ENCODE peak calls at places on chromosomes 2 and 18, in six cellular contexts. One of them, this sample, is unnamed.

GRCh38 chr2:181660181-181660580 is 3.3 kb upstream of the CERKL start:
- DNase-seq in AG09319: no peak
- DNase-seq in keratinocyte: no peak
- DNase-seq in A673: no peak
- DNase-seq in activated B cell treated with CpG ODN at 0.5 μM for 24 hours: no peak
- DNase-seq in fibroblast of villous mesenchyme: no peak
- DNase-seq in this sample: no peak

GRCh38 chr2:148517296-148517695 is 127.3 kb upstream of the EPC2 start:
- DNase-seq in AG09319: no peak
- DNase-seq in keratinocyte: no peak
- DNase-seq in A673: no peak
- DNase-seq in activated B cell treated with CpG ODN at 0.5 μM for 24 hours: no peak
- DNase-seq in fibroblast of villous mesenchyme: no peak
- DNase-seq in this sample: no peak

GRCh38 chr2:96564563-96564962 is 28.0 kb downstream of the ARID5A start:
- DNase-seq in AG09319: no peak
- DNase-seq in keratinocyte: no peak
- DNase-seq in A673: no peak
- DNase-seq in activated B cell treated with CpG ODN at 0.5 μM for 24 hours: no peak
- DNase-seq in fibroblast of villous mesenchyme: no peak
- DNase-seq in this sample: no peak

GRCh38 chr18:50099725-50100414 is 95.1 kb downstream of the MYO5B start:
- DNase-seq in AG09319: no peak
- DNase-seq in keratinocyte: no peak
- DNase-seq in A673: no peak
- DNase-seq in activated B cell treated with CpG ODN at 0.5 μM for 24 hours: no peak
- DNase-seq in fibroblast of villous mesenchyme: peak; percentile 56
- DNase-seq in this sample: no peak

GRCh38 chr2:148930046-148930775 is 55.2 kb downstream of the KIF5C start:
- DNase-seq in AG09319: no peak
- DNase-seq in keratinocyte: no peak
- DNase-seq in A673: peak; percentile 87
- DNase-seq in activated B cell treated with CpG ODN at 0.5 μM for 24 hours: no peak
- DNase-seq in fibroblast of villous mesenchyme: peak; percentile 24
- DNase-seq in this sample: no peak

GRCh38 chr18:21513292-21513691 is 87.2 kb downstream of the ESCO1 start:
- DNase-seq in AG09319: no peak
- DNase-seq in keratinocyte: no peak
- DNase-seq in A673: no peak
- DNase-seq in activated B cell treated with CpG ODN at 0.5 μM for 24 hours: no peak
- DNase-seq in fibroblast of villous mesenchyme: peak; percentile 14
- DNase-seq in this sample: no peak

GRCh38 chr2:30484995-30485394 is 37.9 kb downstream of the LCLAT1 start:
- DNase-seq in AG09319: no peak
- DNase-seq in keratinocyte: no peak
- DNase-seq in A673: no peak
- DNase-seq in activated B cell treated with CpG ODN at 0.5 μM for 24 hours: no peak
- DNase-seq in fibroblast of villous mesenchyme: no peak
- DNase-seq in this sample: no peak

GRCh38 chr2:222946700-222947278 is 86.0 kb downstream of the ACSL3 start:
- DNase-seq in AG09319: no peak
- DNase-seq in keratinocyte: no peak
- DNase-seq in A673: no peak
- DNase-seq in activated B cell treated with CpG ODN at 0.5 μM for 24 hours: no peak
- DNase-seq in fibroblast of villous mesenchyme: peak; percentile 11
- DNase-seq in this sample: no peak

GRCh38 chr2:6723865-6724571 is 141.7 kb downstream of the CMPK2 start:
- DNase-seq in AG09319: no peak
- DNase-seq in keratinocyte: no peak
- DNase-seq in A673: peak; percentile 5
- DNase-seq in activated B cell treated with CpG ODN at 0.5 μM for 24 hours: no peak
- DNase-seq in fibroblast of villous mesenchyme: no peak
- DNase-seq in this sample: no peak

GRCh38 chr2:236667526-236667925 is 97.9 kb downstream of the ACKR3 start:
- DNase-seq in AG09319: no peak
- DNase-seq in keratinocyte: no peak
- DNase-seq in A673: no peak
- DNase-seq in activated B cell treated with CpG ODN at 0.5 μM for 24 hours: no peak
- DNase-seq in fibroblast of villous mesenchyme: no peak
- DNase-seq in this sample: no peak

GRCh38 chr18:48867978-48868377 is 82.8 kb downstream of the SMAD7 start:
- DNase-seq in AG09319: no peak
- DNase-seq in keratinocyte: no peak
- DNase-seq in A673: no peak
- DNase-seq in activated B cell treated with CpG ODN at 0.5 μM for 24 hours: no peak
- DNase-seq in fibroblast of villous mesenchyme: no peak
- DNase-seq in this sample: no peak

GRCh38 chr2:144414324-144414845 is 105.5 kb downstream of the ZEB2 start:
- DNase-seq in AG09319: peak; percentile 82
- DNase-seq in keratinocyte: peak; percentile 5
- DNase-seq in A673: no peak
- DNase-seq in activated B cell treated with CpG ODN at 0.5 μM for 24 hours: no peak
- DNase-seq in fibroblast of villous mesenchyme: peak; percentile 98
- DNase-seq in this sample: no peak

GRCh38 chr2:175981546-175981945 is 20.5 kb downstream of the LNPK start:
- DNase-seq in AG09319: no peak
- DNase-seq in keratinocyte: no peak
- DNase-seq in A673: no peak
- DNase-seq in activated B cell treated with CpG ODN at 0.5 μM for 24 hours: no peak
- DNase-seq in fibroblast of villous mesenchyme: no peak
- DNase-seq in this sample: no peak

GRCh38 chr2:160970052-160970846 is 190.0 kb upstream of the TANK start:
- DNase-seq in AG09319: peak; percentile 77
- DNase-seq in keratinocyte: no peak
- DNase-seq in A673: peak; percentile 84
- DNase-seq in activated B cell treated with CpG ODN at 0.5 μM for 24 hours: no peak
- DNase-seq in fibroblast of villous mesenchyme: peak; percentile 85
- DNase-seq in this sample: no peak

GRCh38 chr18:45733535-45733934 is 9.6 kb downstream of the SLC14A1 start:
- DNase-seq in AG09319: no peak
- DNase-seq in keratinocyte: no peak
- DNase-seq in A673: no peak
- DNase-seq in activated B cell treated with CpG ODN at 0.5 μM for 24 hours: no peak
- DNase-seq in fibroblast of villous mesenchyme: no peak
- DNase-seq in this sample: no peak
- TF ChIP-seq CTCF in AG09319: no peak
- TF ChIP-seq CTCF in keratinocyte: peak; percentile 18
- TF ChIP-seq CTCF in A673: no peak
- TF ChIP-seq CTCF in activated B cell treated with CpG ODN at 0.5 μM for 24 hours: no peak
- TF ChIP-seq CTCF in fibroblast of villous mesenchyme: no peak
- TF ChIP-seq CTCF in this sample: no peak

GRCh38 chr2:208033701-208034502 is 8.6 kb upstream of the PLEKHM3 start:
- DNase-seq in AG09319: no peak
- DNase-seq in keratinocyte: no peak
- DNase-seq in A673: peak; percentile 26
- DNase-seq in activated B cell treated with CpG ODN at 0.5 μM for 24 hours: no peak
- DNase-seq in fibroblast of villous mesenchyme: peak; percentile 47
- DNase-seq in this sample: no peak
- TF ChIP-seq CTCF in AG09319: peak; percentile 4
- TF ChIP-seq CTCF in keratinocyte: peak; percentile 77
- TF ChIP-seq CTCF in A673: peak; percentile 48
- TF ChIP-seq CTCF in activated B cell treated with CpG ODN at 0.5 μM for 24 hours: no peak
- TF ChIP-seq CTCF in fibroblast of villous mesenchyme: peak; percentile 28
- TF ChIP-seq CTCF in this sample: peak; percentile 41

DNA sequence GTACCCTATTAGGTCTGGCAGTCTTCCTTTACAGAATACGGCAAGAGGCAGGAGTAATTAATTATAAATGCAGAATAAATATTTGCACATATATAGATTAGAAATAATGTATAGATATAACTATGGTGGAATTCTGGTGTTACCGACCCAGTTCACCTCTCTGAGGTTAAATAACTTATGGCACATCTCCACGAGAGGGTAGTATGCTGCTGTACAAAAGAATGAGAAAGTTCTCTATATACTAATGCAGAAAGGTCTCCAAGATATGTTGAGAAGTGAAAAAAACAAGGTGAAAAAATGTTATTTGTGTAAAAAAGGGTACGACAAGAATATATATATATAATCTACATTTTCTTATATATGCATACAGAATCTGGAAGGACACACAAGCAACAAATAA is 40.8 kb downstream of the MC2R start:
- DNase-seq in AG09319: no peak
- DNase-seq in keratinocyte: no peak
- DNase-seq in A673: no peak
- DNase-seq in activated B cell treated with CpG ODN at 0.5 μM for 24 hours: no peak
- DNase-seq in fibroblast of villous mesenchyme: no peak
- DNase-seq in this sample: no peak
- TF ChIP-seq CTCF in AG09319: no peak
- TF ChIP-seq CTCF in keratinocyte: no peak
- TF ChIP-seq CTCF in A673: no peak
- TF ChIP-seq CTCF in activated B cell treated with CpG ODN at 0.5 μM for 24 hours: no peak
- TF ChIP-seq CTCF in fibroblast of villous mesenchyme: no peak
- TF ChIP-seq CTCF in this sample: no peak

DNA sequence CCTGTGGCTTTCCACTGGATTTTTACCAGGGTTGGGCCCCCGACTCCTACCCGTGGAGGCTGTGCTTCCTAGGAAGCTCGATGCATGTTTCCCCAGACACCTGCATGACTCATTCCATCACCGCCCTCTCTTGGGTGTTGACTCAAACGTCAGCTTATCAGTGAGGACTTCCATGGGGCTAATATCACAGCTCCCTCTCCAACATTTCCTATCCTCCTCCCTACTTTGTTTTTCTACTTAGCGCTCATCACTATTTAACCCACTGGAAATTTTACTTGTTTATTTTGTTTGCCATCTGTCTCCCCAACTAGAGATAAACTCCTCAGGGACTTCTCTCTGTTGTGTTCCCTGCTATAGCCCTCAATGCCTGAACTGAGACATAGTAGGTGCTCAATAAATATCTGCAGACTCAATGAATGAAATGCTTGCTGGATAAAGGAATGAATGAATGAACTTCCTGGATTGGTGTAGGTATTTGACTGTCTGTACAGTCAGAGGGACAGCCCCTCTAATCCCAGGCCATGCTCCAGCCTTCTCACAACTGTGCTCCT is 89.7 kb upstream of the MSH2 start:
- DNase-seq in AG09319: no peak
- DNase-seq in keratinocyte: peak; percentile 17
- DNase-seq in A673: no peak
- DNase-seq in activated B cell treated with CpG ODN at 0.5 μM for 24 hours: no peak
- DNase-seq in fibroblast of villous mesenchyme: peak; percentile 33
- DNase-seq in this sample: no peak
- TF ChIP-seq CTCF in AG09319: no peak
- TF ChIP-seq CTCF in keratinocyte: peak; percentile 55
- TF ChIP-seq CTCF in A673: no peak
- TF ChIP-seq CTCF in activated B cell treated with CpG ODN at 0.5 μM for 24 hours: no peak
- TF ChIP-seq CTCF in fibroblast of villous mesenchyme: no peak
- TF ChIP-seq CTCF in this sample: no peak

DNA sequence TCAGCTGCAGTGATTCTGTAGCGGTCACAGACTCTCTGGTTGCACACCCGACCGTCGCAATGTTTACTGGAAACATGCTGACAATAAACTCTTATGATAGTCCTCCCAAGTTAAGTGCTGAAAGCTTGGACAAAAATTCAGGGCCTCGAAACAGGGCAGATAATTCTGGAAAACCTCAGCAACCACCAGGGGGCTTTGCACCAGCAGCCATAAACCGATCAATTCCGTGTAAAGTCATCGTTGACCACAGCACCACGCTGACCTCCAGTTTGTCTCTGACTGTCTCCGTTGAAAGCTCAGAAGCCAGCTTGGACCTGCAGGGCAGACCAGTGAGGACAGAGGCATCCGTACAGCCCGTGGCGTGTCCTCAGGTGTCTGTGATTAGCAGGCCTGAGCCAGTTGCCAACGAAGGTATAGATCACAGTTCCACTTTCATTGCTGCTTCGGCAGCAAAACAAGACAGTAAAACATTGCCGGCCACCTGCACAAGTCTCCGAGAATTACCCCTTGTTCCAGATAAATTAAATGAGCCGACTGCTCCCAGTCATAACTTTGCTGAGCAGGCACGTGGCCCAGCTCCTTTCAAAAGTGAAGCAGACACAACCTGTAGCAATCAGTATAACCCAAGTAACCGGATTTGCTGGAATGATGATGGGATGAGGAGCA is 166.1 kb downstream of the ASXL3 start:
- DNase-seq in AG09319: no peak
- DNase-seq in keratinocyte: no peak
- DNase-seq in A673: no peak
- DNase-seq in activated B cell treated with CpG ODN at 0.5 μM for 24 hours: no peak
- DNase-seq in fibroblast of villous mesenchyme: no peak
- DNase-seq in this sample: no peak
- TF ChIP-seq CTCF in AG09319: no peak
- TF ChIP-seq CTCF in keratinocyte: no peak
- TF ChIP-seq CTCF in A673: peak; percentile 27
- TF ChIP-seq CTCF in activated B cell treated with CpG ODN at 0.5 μM for 24 hours: no peak
- TF ChIP-seq CTCF in fibroblast of villous mesenchyme: peak; percentile 8
- TF ChIP-seq CTCF in this sample: no peak